ENCODE peak calls at places on chromosomes 13 and 19, in nine cellular contexts. One of them, this sample, is unnamed.

GRCh38 chr19:15195381-15195964 is 5.3 kb downstream of the NOTCH3 start:
- DNase-seq in fibroblast of mammary gland: peak
- DNase-seq in AG10803: peak
- DNase-seq in mammary epithelial cell: peak
- DNase-seq in astrocyte of the cerebellum: no peak
- DNase-seq in cardiac fibroblast: peak
- DNase-seq in tibial artery: peak
- DNase-seq in fibroblast of pulmonary artery: peak
- DNase-seq in ascending aorta: peak
- DNase-seq in this sample: peak

GRCh38 chr13:50261502-50261901 is 246.3 kb downstream of the KCNRG start:
- DNase-seq in fibroblast of mammary gland: no peak
- DNase-seq in AG10803: no peak
- DNase-seq in mammary epithelial cell: peak
- DNase-seq in astrocyte of the cerebellum: no peak
- DNase-seq in cardiac fibroblast: no peak
- DNase-seq in tibial artery: no peak
- DNase-seq in fibroblast of pulmonary artery: no peak
- DNase-seq in ascending aorta: no peak
- DNase-seq in this sample: no peak

GRCh38 chr19:1837625-1838105 is 10.6 kb downstream of the REXO1 start:
- DNase-seq in fibroblast of mammary gland: peak
- DNase-seq in AG10803: no peak
- DNase-seq in mammary epithelial cell: no peak
- DNase-seq in astrocyte of the cerebellum: no peak
- DNase-seq in cardiac fibroblast: peak
- DNase-seq in tibial artery: no peak
- DNase-seq in fibroblast of pulmonary artery: peak
- DNase-seq in ascending aorta: no peak
- DNase-seq in this sample: peak

GRCh38 chr19:50067575-50067974 is 41.8 kb downstream of the ZNF473 start:
- DNase-seq in fibroblast of mammary gland: no peak
- DNase-seq in AG10803: no peak
- DNase-seq in mammary epithelial cell: no peak
- DNase-seq in astrocyte of the cerebellum: no peak
- DNase-seq in cardiac fibroblast: no peak
- DNase-seq in tibial artery: no peak
- DNase-seq in fibroblast of pulmonary artery: no peak
- DNase-seq in ascending aorta: no peak
- DNase-seq in this sample: no peak

GRCh38 chr13:37534181-37534580 is 64.4 kb downstream of the POSTN start:
- DNase-seq in fibroblast of mammary gland: peak
- DNase-seq in AG10803: peak
- DNase-seq in mammary epithelial cell: peak
- DNase-seq in astrocyte of the cerebellum: peak
- DNase-seq in cardiac fibroblast: no peak
- DNase-seq in tibial artery: no peak
- DNase-seq in fibroblast of pulmonary artery: peak
- DNase-seq in ascending aorta: no peak
- DNase-seq in this sample: peak

GRCh38 chr13:44230736-44231135 is 142.9 kb upstream of the SERP2 start:
- DNase-seq in fibroblast of mammary gland: no peak
- DNase-seq in AG10803: peak
- DNase-seq in mammary epithelial cell: no peak
- DNase-seq in astrocyte of the cerebellum: peak
- DNase-seq in cardiac fibroblast: no peak
- DNase-seq in tibial artery: no peak
- DNase-seq in fibroblast of pulmonary artery: peak
- DNase-seq in ascending aorta: no peak
- DNase-seq in this sample: peak

GRCh38 chr19:18616023-18616422 is 3.4 kb downstream of the TMEM59L start:
- DNase-seq in fibroblast of mammary gland: no peak
- DNase-seq in AG10803: no peak
- DNase-seq in mammary epithelial cell: no peak
- DNase-seq in astrocyte of the cerebellum: no peak
- DNase-seq in cardiac fibroblast: no peak
- DNase-seq in tibial artery: no peak
- DNase-seq in fibroblast of pulmonary artery: no peak
- DNase-seq in ascending aorta: no peak
- DNase-seq in this sample: no peak

GRCh38 chr19:40685016-40685526 is 5.4 kb downstream of the NUMBL start:
- DNase-seq in fibroblast of mammary gland: no peak
- DNase-seq in AG10803: no peak
- DNase-seq in mammary epithelial cell: no peak
- DNase-seq in astrocyte of the cerebellum: no peak
- DNase-seq in cardiac fibroblast: no peak
- DNase-seq in tibial artery: no peak
- DNase-seq in fibroblast of pulmonary artery: no peak
- DNase-seq in ascending aorta: no peak
- DNase-seq in this sample: no peak

GRCh38 chr19:45142016-45142727 is 18.6 kb downstream of the NKPD1 start:
- DNase-seq in fibroblast of mammary gland: no peak
- DNase-seq in AG10803: no peak
- DNase-seq in mammary epithelial cell: no peak
- DNase-seq in astrocyte of the cerebellum: no peak
- DNase-seq in cardiac fibroblast: no peak
- DNase-seq in tibial artery: no peak
- DNase-seq in fibroblast of pulmonary artery: no peak
- DNase-seq in ascending aorta: no peak
- DNase-seq in this sample: no peak

GRCh38 chr19:6678690-6679109 is 8.7 kb upstream of the TNFSF14 start:
- DNase-seq in fibroblast of mammary gland: peak
- DNase-seq in AG10803: no peak
- DNase-seq in mammary epithelial cell: peak
- DNase-seq in astrocyte of the cerebellum: no peak
- DNase-seq in cardiac fibroblast: no peak
- DNase-seq in tibial artery: no peak
- DNase-seq in fibroblast of pulmonary artery: no peak
- DNase-seq in ascending aorta: no peak
- DNase-seq in this sample: peak

GRCh38 chr19:6613711-6614110 is 22.8 kb upstream of the CD70 start:
- DNase-seq in fibroblast of mammary gland: peak
- DNase-seq in AG10803: peak
- DNase-seq in mammary epithelial cell: peak
- DNase-seq in astrocyte of the cerebellum: peak
- DNase-seq in cardiac fibroblast: peak
- DNase-seq in tibial artery: no peak
- DNase-seq in fibroblast of pulmonary artery: peak
- DNase-seq in ascending aorta: no peak
- DNase-seq in this sample: no peak

GRCh38 chr13:101049166-101049850 is 367.0 kb downstream of the NALCN start:
- DNase-seq in fibroblast of mammary gland: peak
- DNase-seq in AG10803: no peak
- DNase-seq in mammary epithelial cell: peak
- DNase-seq in astrocyte of the cerebellum: no peak
- DNase-seq in cardiac fibroblast: no peak
- DNase-seq in tibial artery: no peak
- DNase-seq in fibroblast of pulmonary artery: no peak
- DNase-seq in ascending aorta: no peak
- DNase-seq in this sample: no peak

GRCh38 chr13:101181076-101181685 is 235.1 kb downstream of the NALCN start:
- DNase-seq in fibroblast of mammary gland: peak
- DNase-seq in AG10803: no peak
- DNase-seq in mammary epithelial cell: peak
- DNase-seq in astrocyte of the cerebellum: no peak
- DNase-seq in cardiac fibroblast: no peak
- DNase-seq in tibial artery: no peak
- DNase-seq in fibroblast of pulmonary artery: no peak
- DNase-seq in ascending aorta: no peak
- DNase-seq in this sample: no peak

GRCh38 chr13:71169125-71169524 is 697.9 kb downstream of the DACH1 start:
- DNase-seq in fibroblast of mammary gland: no peak
- DNase-seq in AG10803: no peak
- DNase-seq in mammary epithelial cell: no peak
- DNase-seq in astrocyte of the cerebellum: peak
- DNase-seq in cardiac fibroblast: no peak
- DNase-seq in tibial artery: no peak
- DNase-seq in fibroblast of pulmonary artery: no peak
- DNase-seq in ascending aorta: no peak
- DNase-seq in this sample: no peak

GRCh38 chr13:71320452-71320851 is 546.6 kb downstream of the DACH1 start:
- DNase-seq in fibroblast of mammary gland: peak
- DNase-seq in AG10803: no peak
- DNase-seq in mammary epithelial cell: peak
- DNase-seq in astrocyte of the cerebellum: no peak
- DNase-seq in cardiac fibroblast: peak
- DNase-seq in tibial artery: no peak
- DNase-seq in fibroblast of pulmonary artery: peak
- DNase-seq in ascending aorta: no peak
- DNase-seq in this sample: peak

GRCh38 chr13:35165205-35165604 is 223.1 kb downstream of the NBEA start:
- DNase-seq in fibroblast of mammary gland: no peak
- DNase-seq in AG10803: no peak
- DNase-seq in mammary epithelial cell: no peak
- DNase-seq in astrocyte of the cerebellum: no peak
- DNase-seq in cardiac fibroblast: no peak
- DNase-seq in tibial artery: no peak
- DNase-seq in fibroblast of pulmonary artery: no peak
- DNase-seq in ascending aorta: no peak
- DNase-seq in this sample: no peak

GRCh38 chr19:35673121-35673804 is 6.9 kb downstream of the UPK1A start:
- DNase-seq in fibroblast of mammary gland: peak
- DNase-seq in AG10803: peak
- DNase-seq in mammary epithelial cell: peak
- DNase-seq in astrocyte of the cerebellum: no peak
- DNase-seq in cardiac fibroblast: peak
- DNase-seq in tibial artery: no peak
- DNase-seq in fibroblast of pulmonary artery: peak
- DNase-seq in ascending aorta: no peak
- DNase-seq in this sample: peak

GRCh38 chr19:55216461-55217198 is 7.3 kb upstream of the PTPRH start:
- DNase-seq in fibroblast of mammary gland: peak
- DNase-seq in AG10803: peak
- DNase-seq in mammary epithelial cell: peak
- DNase-seq in astrocyte of the cerebellum: peak
- DNase-seq in cardiac fibroblast: peak
- DNase-seq in tibial artery: no peak
- DNase-seq in fibroblast of pulmonary artery: peak
- DNase-seq in ascending aorta: peak
- DNase-seq in this sample: peak

GRCh38 chr13:28316841-28317240 is 178.1 kb downstream of the FLT1 start:
- DNase-seq in fibroblast of mammary gland: no peak
- DNase-seq in AG10803: no peak
- DNase-seq in mammary epithelial cell: no peak
- DNase-seq in astrocyte of the cerebellum: no peak
- DNase-seq in cardiac fibroblast: no peak
- DNase-seq in tibial artery: no peak
- DNase-seq in fibroblast of pulmonary artery: no peak
- DNase-seq in ascending aorta: no peak
- DNase-seq in this sample: no peak

DNA sequence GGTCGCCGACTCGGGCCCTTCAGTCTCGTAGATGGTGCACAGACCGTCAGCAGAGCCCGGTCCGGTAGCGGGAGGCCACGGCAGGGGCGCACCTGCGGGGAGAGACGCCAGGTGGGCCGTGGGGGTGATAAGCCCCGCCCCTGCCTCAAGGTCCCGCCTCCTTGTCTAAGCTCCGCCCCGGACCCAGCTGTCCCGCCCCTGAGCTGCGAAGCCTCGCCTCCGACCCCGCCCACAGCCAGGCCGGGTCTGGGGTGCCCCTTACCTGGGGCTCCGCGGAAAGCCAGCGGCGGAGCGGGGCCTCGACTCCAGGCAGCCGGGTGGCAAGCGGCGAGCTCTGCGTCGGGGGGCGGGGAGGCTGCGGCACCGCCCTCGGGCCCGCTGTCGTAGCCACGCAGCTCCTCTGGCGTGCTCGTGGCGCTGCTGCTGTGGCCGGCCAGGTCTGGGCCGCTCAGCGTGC is 4.7 kb downstream of the PRR36 start:
- DNase-seq in fibroblast of mammary gland: no peak
- DNase-seq in AG10803: no peak
- DNase-seq in mammary epithelial cell: peak
- DNase-seq in astrocyte of the cerebellum: no peak
- DNase-seq in cardiac fibroblast: peak
- DNase-seq in tibial artery: no peak
- DNase-seq in fibroblast of pulmonary artery: peak
- DNase-seq in ascending aorta: no peak
- DNase-seq in this sample: peak
- H3K4me3 ChIP-seq in fibroblast of mammary gland: peak
- H3K4me3 ChIP-seq in AG10803: peak
- H3K4me3 ChIP-seq in mammary epithelial cell: peak
- H3K4me3 ChIP-seq in astrocyte of the cerebellum: peak
- H3K4me3 ChIP-seq in cardiac fibroblast: peak
- H3K4me3 ChIP-seq in tibial artery: peak
- H3K4me3 ChIP-seq in fibroblast of pulmonary artery: peak
- H3K4me3 ChIP-seq in ascending aorta: peak
- H3K4me3 ChIP-seq in this sample: peak

GRCh38 chr13:24865158-24865557 is 101.2 kb downstream of the RNF17 start:
- DNase-seq in fibroblast of mammary gland: peak
- DNase-seq in AG10803: peak
- DNase-seq in mammary epithelial cell: no peak
- DNase-seq in astrocyte of the cerebellum: no peak
- DNase-seq in cardiac fibroblast: peak
- DNase-seq in tibial artery: no peak
- DNase-seq in fibroblast of pulmonary artery: peak
- DNase-seq in ascending aorta: no peak
- DNase-seq in this sample: peak
- TF ChIP-seq CTCF in fibroblast of mammary gland: peak
- TF ChIP-seq CTCF in AG10803: peak
- TF ChIP-seq CTCF in mammary epithelial cell: no peak
- TF ChIP-seq CTCF in astrocyte of the cerebellum: no peak
- TF ChIP-seq CTCF in cardiac fibroblast: peak
- TF ChIP-seq CTCF in tibial artery: peak
- TF ChIP-seq CTCF in fibroblast of pulmonary artery: peak
- TF ChIP-seq CTCF in ascending aorta: no peak
- TF ChIP-seq CTCF in this sample: peak

DNA sequence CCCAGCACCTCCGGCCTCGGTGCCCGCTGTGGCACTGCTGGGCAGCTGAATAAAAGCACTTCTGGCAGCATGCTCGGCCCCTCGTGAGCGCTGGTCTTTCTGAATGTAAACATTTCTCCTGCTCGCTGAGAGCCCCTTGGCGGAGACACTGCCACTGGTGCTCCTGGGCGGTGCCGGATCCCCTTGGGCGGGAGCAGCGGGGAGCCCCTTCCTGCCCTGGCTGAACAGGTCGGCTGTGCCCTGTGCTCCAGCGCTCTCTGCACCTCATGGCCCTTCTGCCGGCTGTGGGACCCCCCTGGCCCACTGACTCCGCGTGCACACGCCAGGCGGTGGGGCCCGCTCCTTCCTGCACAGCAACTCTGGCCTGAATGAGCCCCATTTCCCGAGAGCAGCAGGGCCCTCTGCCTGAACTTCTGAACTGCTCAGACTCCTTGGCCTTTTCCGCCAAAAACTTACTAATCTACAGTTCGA is 14.0 kb downstream of the RB1 start:
- DNase-seq in fibroblast of mammary gland: no peak
- DNase-seq in AG10803: no peak
- DNase-seq in mammary epithelial cell: no peak
- DNase-seq in astrocyte of the cerebellum: no peak
- DNase-seq in cardiac fibroblast: no peak
- DNase-seq in tibial artery: no peak
- DNase-seq in fibroblast of pulmonary artery: no peak
- DNase-seq in ascending aorta: no peak
- DNase-seq in this sample: no peak
- H3K4me3 ChIP-seq in fibroblast of mammary gland: no peak
- H3K4me3 ChIP-seq in AG10803: no peak
- H3K4me3 ChIP-seq in mammary epithelial cell: no peak
- H3K4me3 ChIP-seq in astrocyte of the cerebellum: no peak
- H3K4me3 ChIP-seq in cardiac fibroblast: no peak
- H3K4me3 ChIP-seq in tibial artery: peak
- H3K4me3 ChIP-seq in fibroblast of pulmonary artery: no peak
- H3K4me3 ChIP-seq in ascending aorta: peak
- H3K4me3 ChIP-seq in this sample: no peak

GRCh38 chr13:26074706-26075105 is 22.9 kb upstream of the SHISA2 start:
- DNase-seq in fibroblast of mammary gland: no peak
- DNase-seq in AG10803: peak
- DNase-seq in mammary epithelial cell: peak
- DNase-seq in astrocyte of the cerebellum: no peak
- DNase-seq in cardiac fibroblast: peak
- DNase-seq in tibial artery: no peak
- DNase-seq in fibroblast of pulmonary artery: peak
- DNase-seq in ascending aorta: no peak
- DNase-seq in this sample: peak

GRCh38 chr13:26075498-26075897 is 23.7 kb upstream of the SHISA2 start:
- DNase-seq in fibroblast of mammary gland: no peak
- DNase-seq in AG10803: no peak
- DNase-seq in mammary epithelial cell: no peak
- DNase-seq in astrocyte of the cerebellum: no peak
- DNase-seq in cardiac fibroblast: no peak
- DNase-seq in tibial artery: no peak
- DNase-seq in fibroblast of pulmonary artery: no peak
- DNase-seq in ascending aorta: no peak
- DNase-seq in this sample: peak
- TF ChIP-seq CTCF in fibroblast of mammary gland: no peak
- TF ChIP-seq CTCF in AG10803: no peak
- TF ChIP-seq CTCF in mammary epithelial cell: no peak
- TF ChIP-seq CTCF in astrocyte of the cerebellum: no peak
- TF ChIP-seq CTCF in cardiac fibroblast: no peak
- TF ChIP-seq CTCF in tibial artery: no peak
- TF ChIP-seq CTCF in fibroblast of pulmonary artery: no peak
- TF ChIP-seq CTCF in ascending aorta: no peak
- TF ChIP-seq CTCF in this sample: peak

This sample was measured in choroid plexus epithelial cell.